ENCODE peak calls at places on chromosome 17, in seven cellular contexts. C is tibial artery, E is suprapubic skin, F is ovary, P is mammary epithelial cell, Z is foreskin keratinocyte, S is tibial nerve. Y is an unnamed sample.

GRCh38 chr17:74152591-74153455 is 50.7 kb upstream of the RPL38 start:
- DNase-seq in C (peak; percentile 43), E (peak; percentile 42), F (no peak), P (no peak), Z (no peak), S (peak; percentile 10), Y (no peak)

GRCh38 chr17:72539981-72540897 is 419.4 kb downstream of the SOX9 start:
- DNase-seq in C (peak; percentile 80), E (peak; percentile 71), F (peak; percentile 53), P (peak; percentile 67), Z (no peak), S (peak; percentile 68), Y (no peak)

GRCh38 chr17:83109793-83110645 is 30.6 kb downstream of the METRNL start:
- DNase-seq in C (peak; percentile 98), E (peak; percentile 97), F (peak; percentile 76), P (peak; percentile 91), Z (peak; percentile 77), S (peak; percentile 83), Y (peak; percentile 63)

GRCh38 chr17:13415877-13416416 is 185.8 kb downstream of the HS3ST3A1 start:
- DNase-seq in C (no peak), E (no peak), F (no peak), P (peak; percentile 39), Z (no peak), S (no peak), Y (no peak)

GRCh38 chr17:33137411-33137810 is 145.8 kb downstream of the SPACA3 start:
- DNase-seq in C (no peak), E (no peak), F (no peak), P (no peak), Z (no peak), S (no peak), Y (no peak)

GRCh38 chr17:46766493-46767491 is 51.7 kb downstream of the WNT3 start:
- DNase-seq in C (peak; percentile 31), E (peak; percentile 30), F (no peak), P (no peak), Z (no peak), S (no peak), Y (no peak)

GRCh38 chr17:55420067-55420775 is 1.4 kb downstream of the MMD start:
- DNase-seq in C (no peak), E (no peak), F (no peak), P (no peak), Z (no peak), S (no peak), Y (no peak)

GRCh38 chr17:5701371-5701770 is 117.1 kb upstream of the NLRP1 start:
- DNase-seq in C (no peak), E (no peak), F (no peak), P (no peak), Z (no peak), S (no peak), Y (no peak)

GRCh38 chr17:73957564-73957963 is 245.9 kb upstream of the RPL38 start:
- DNase-seq in C (no peak), E (no peak), F (no peak), P (no peak), Z (no peak), S (no peak), Y (no peak)

GRCh38 chr17:79372470-79373238 is 238.2 kb downstream of the RBFOX3 start:
- DNase-seq in C (no peak), E (no peak), F (no peak), P (no peak), Z (no peak), S (no peak), Y (no peak)

GRCh38 chr17:77349976-77350830 is 209.4 kb downstream of the SEC14L1 start:
- DNase-seq in C (no peak), E (no peak), F (peak; percentile 21), P (no peak), Z (no peak), S (no peak), Y (no peak)

GRCh38 chr17:11644265-11645212 is 46.3 kb downstream of the DNAH9 start:
- DNase-seq in C (no peak), E (peak; percentile 68), F (peak; percentile 67), P (peak; percentile 40), Z (peak; percentile 7), S (peak; percentile 76), Y (peak; percentile 6)

GRCh38 chr17:17127730-17128291 is 78.3 kb downstream of the PLD6 start:
- DNase-seq in C (no peak), E (no peak), F (no peak), P (no peak), Z (no peak), S (no peak), Y (no peak)

GRCh38 chr17:17767497-17768286 is 69.1 kb downstream of the SREBF1 start:
- DNase-seq in C (no peak), E (no peak), F (no peak), P (no peak), Z (no peak), S (no peak), Y (no peak)

GRCh38 chr17:47621293-47622178 is 28.2 kb upstream of the KPNB1 start:
- DNase-seq in C (peak; percentile 70), E (no peak), F (peak; percentile 53), P (peak; percentile 88), Z (peak; percentile 74), S (no peak), Y (peak; percentile 49)

GRCh38 chr17:41914358-41914766 is 4.4 kb downstream of the ACLY start:
- DNase-seq in C (no peak), E (no peak), F (no peak), P (no peak), Z (no peak), S (peak; percentile 65), Y (no peak)

GRCh38 chr17:41913798-41914197 is 5.0 kb downstream of the ACLY start:
- DNase-seq in C (no peak), E (no peak), F (no peak), P (no peak), Z (no peak), S (no peak), Y (no peak)

GRCh38 chr17:41912925-41913324 is 5.8 kb downstream of the ACLY start:
- DNase-seq in C (no peak), E (no peak), F (no peak), P (no peak), Z (no peak), S (no peak), Y (no peak)

GRCh38 chr17:41915566-41915965 is 3.2 kb downstream of the ACLY start:
- DNase-seq in C (no peak), E (no peak), F (no peak), P (no peak), Z (no peak), S (no peak), Y (no peak)

DNA sequence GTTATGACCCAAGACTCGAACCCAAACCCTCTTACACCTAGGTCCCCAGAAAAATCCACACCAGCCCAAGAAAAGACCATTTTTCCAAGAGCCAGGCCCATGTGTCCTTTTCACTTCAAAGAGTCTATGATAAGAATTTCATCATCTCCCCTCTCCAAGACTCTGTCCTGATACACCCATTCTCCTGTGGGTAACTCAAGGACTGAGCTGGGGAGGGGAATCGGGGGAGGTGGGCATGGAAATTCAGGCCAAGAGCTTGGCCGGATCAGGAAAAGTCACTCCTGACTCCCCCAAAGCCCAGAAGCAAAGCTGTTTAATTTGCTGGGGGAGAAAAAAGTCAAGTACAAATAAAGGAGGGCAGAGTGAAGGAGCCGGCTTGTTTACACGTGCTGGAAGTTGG is 3.7 kb downstream of the ACLY start:
- DNase-seq in C (no peak), E (no peak), F (no peak), P (no peak), Z (no peak), S (no peak), Y (no peak)
- H3K27ac ChIP-seq in C (no peak overlapping the region), E (no peak overlapping the region), F (no peak overlapping the region), P (no peak overlapping the region), Z (no peak overlapping the region), S (no peak overlapping the region), Y (peak overlapping the region; percentile 13)

DNA sequence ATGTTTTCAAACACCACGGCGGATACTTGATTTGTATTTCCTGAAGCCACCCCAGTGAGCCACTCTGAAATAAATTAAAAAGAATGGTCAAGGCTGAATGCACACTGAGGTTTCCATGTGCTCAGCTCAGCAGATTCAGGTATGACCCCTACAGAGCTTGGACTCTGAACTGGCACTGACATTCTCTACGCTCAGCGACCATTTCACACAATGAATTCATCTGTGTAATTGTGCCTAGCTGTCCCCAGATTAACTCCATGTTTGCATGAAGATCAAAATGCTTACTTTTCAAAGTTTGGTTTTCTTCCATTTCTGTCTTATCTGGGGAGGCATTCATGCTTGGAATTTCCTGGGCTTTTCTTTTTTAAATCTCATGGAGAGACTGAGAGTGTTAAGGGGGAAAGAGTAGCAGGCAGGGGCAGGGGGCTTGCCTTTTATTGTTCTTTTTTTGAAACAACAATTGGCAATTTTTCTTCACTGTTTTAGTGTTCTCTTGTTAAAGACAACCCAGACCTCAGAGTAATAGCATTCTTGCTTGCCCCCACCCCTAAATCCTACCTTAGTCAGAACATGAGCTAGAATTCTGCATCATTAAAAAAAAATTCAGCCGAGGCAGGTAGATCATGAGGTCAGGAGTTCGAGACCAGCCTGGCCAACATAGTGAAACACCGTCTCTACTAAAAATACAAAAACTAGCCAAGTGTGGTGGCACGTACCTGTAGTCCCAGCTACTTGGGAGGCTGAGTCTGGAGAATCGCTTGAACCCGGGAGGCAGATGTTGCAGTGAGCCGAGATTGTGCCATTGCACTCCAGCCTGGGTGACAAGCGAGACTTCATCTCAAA is 85.5 kb upstream of the HNF1B start:
- DNase-seq in C (no peak), E (no peak), F (no peak), P (no peak), Z (no peak), S (no peak), Y (no peak)
- H3K27ac ChIP-seq in C (no peak overlapping the region), E (no peak overlapping the region), F (no peak overlapping the region), P (no peak overlapping the region), Z (no peak overlapping the region), S (no peak overlapping the region), Y (no peak overlapping the region)

GRCh38 chr17:4500188-4500565 is 1.5 kb downstream of the SPNS2 start:
- DNase-seq in C (no peak), E (no peak), F (no peak), P (no peak), Z (no peak), S (no peak), Y (no peak)
- H3K27ac ChIP-seq in C (no peak overlapping the region), E (no peak overlapping the region), F (no peak overlapping the region), P (no peak overlapping the region), Z (no peak overlapping the region), S (no peak overlapping the region), Y (no peak overlapping the region)

GRCh38 chr17:38671939-38672720 is 2.6 kb downstream of the EPOP start:
- DNase-seq in C (no peak), E (no peak), F (no peak), P (no peak), Z (no peak), S (no peak), Y (no peak)

GRCh38 chr17:38674749-38675615 is at the start of gene EPOP:
- DNase-seq in C (peak; percentile 92), E (peak; percentile 84), F (peak; percentile 64), P (peak; percentile 78), Z (no peak), S (peak; percentile 67), Y (peak; percentile 22)

GRCh38 chr17:38673714-38674012 is 1.1 kb downstream of the EPOP start:
- DNase-seq in C (no peak), E (no peak), F (peak; percentile 36), P (no peak), Z (no peak), S (no peak), Y (no peak)

GRCh38 chr17:38672788-38673713 is 1.7 kb downstream of the EPOP start:
- DNase-seq in C (no peak), E (no peak), F (no peak), P (no peak), Z (no peak), S (no peak), Y (no peak)

GRCh38 chr17:38674013-38674748 is 576 bp downstream of the EPOP start:
- DNase-seq in C (no peak), E (peak; percentile 69), F (peak; percentile 17), P (no peak), Z (no peak), S (no peak), Y (no peak)
- H3K27ac ChIP-seq in C (peak overlapping the region; percentile 41), E (no peak overlapping the region), F (no peak overlapping the region), P (peak overlapping the region; percentile 19), Z (no peak overlapping the region), S (no peak overlapping the region), Y (no peak overlapping the region)